ENCODE peak calls at places on chromosomes 3 and 15, in six cellular contexts. A is SK-N-SH, R is H1, X is HCT116, H is K562, L is HepG2. S is an unnamed sample.

GRCh38 chr3:188491276-188491687 is 337.3 kb downstream of the LPP start:
- DNase-seq in A (no peak), R (no peak), X (no peak), H (no peak), L (no peak), S (peak)

GRCh38 chr3:111902534-111902933 is 43.5 kb downstream of the PHLDB2 start:
- DNase-seq in A (no peak), R (no peak), X (no peak), H (no peak), L (no peak), S (no peak)

GRCh38 chr3:197302696-197303341 is 4.4 kb upstream of the DLG1 start:
- DNase-seq in A (no peak), R (no peak), X (no peak), H (no peak), L (peak), S (no peak)

GRCh38 chr3:112770026-112770626 is 76.5 kb downstream of the CD200R1L start:
- DNase-seq in A (no peak), R (peak), X (peak), H (peak), L (no peak), S (peak)

GRCh38 chr15:89071471-89071870 is 16.8 kb upstream of the ABHD2 start:
- DNase-seq in A (no peak), R (no peak), X (no peak), H (no peak), L (no peak), S (no peak)

GRCh38 chr15:70435872-70436271 is 327.5 kb downstream of the UACA start:
- DNase-seq in A (no peak), R (no peak), X (no peak), H (no peak), L (no peak), S (no peak)

GRCh38 chr15:39149636-39150035 is 431.2 kb upstream of the THBS1 start:
- DNase-seq in A (no peak), R (no peak), X (no peak), H (no peak), L (no peak), S (no peak)

GRCh38 chr3:115323380-115323779 is 176.3 kb upstream of the ZBTB20 start:
- DNase-seq in A (no peak), R (no peak), X (no peak), H (no peak), L (no peak), S (no peak)

GRCh38 chr3:179038216-179038898 is 33.3 kb downstream of the ZMAT3 start:
- DNase-seq in A (no peak), R (no peak), X (no peak), H (no peak), L (no peak), S (no peak)

GRCh38 chr15:44443515-44443914 is 16.1 kb downstream of the CTDSPL2 start:
- DNase-seq in A (no peak), R (no peak), X (no peak), H (no peak), L (no peak), S (no peak)

GRCh38 chr3:66428733-66429132 is 72.1 kb downstream of the LRIG1 start:
- DNase-seq in A (peak), R (no peak), X (no peak), H (no peak), L (no peak), S (peak)

GRCh38 chr3:136075218-136075808 is 109.8 kb downstream of the PPP2R3A start:
- DNase-seq in A (peak), R (no peak), X (peak), H (peak), L (peak), S (peak)

GRCh38 chr3:56137406-56137805 is 330.9 kb downstream of the ERC2 start:
- DNase-seq in A (no peak), R (no peak), X (no peak), H (no peak), L (no peak), S (peak)

GRCh38 chr3:153623834-153624233 is 461.8 kb downstream of the RAP2B start:
- DNase-seq in A (no peak), R (no peak), X (no peak), H (no peak), L (no peak), S (no peak)

GRCh38 chr15:64249842-64250575 is 87.2 kb upstream of the PPIB start:
- DNase-seq in A (no peak), R (no peak), X (no peak), H (no peak), L (no peak), S (peak)
- TF ChIP-seq MAX in A (no peak), R (no peak), X (no peak), H (no peak), L (no peak), S (no peak)

GRCh38 chr3:39497753-39498152 is 30.3 kb downstream of the MOBP start:
- DNase-seq in A (no peak), R (no peak), X (no peak), H (no peak), L (no peak), S (no peak)
- TF ChIP-seq POLR2AphosphoS5 in A (no peak), R (no peak), X (no peak), H (no peak), L (no peak), S (no peak)

GRCh38 chr3:132657869-132658747 is 1.5 kb downstream of the ACAD11 start:
- DNase-seq in A (no peak), R (no peak), X (no peak), H (no peak), L (peak), S (no peak)
- H3K4me3 ChIP-seq in A (peak), R (no peak), X (no peak), H (no peak), L (peak), S (no peak)

DNA sequence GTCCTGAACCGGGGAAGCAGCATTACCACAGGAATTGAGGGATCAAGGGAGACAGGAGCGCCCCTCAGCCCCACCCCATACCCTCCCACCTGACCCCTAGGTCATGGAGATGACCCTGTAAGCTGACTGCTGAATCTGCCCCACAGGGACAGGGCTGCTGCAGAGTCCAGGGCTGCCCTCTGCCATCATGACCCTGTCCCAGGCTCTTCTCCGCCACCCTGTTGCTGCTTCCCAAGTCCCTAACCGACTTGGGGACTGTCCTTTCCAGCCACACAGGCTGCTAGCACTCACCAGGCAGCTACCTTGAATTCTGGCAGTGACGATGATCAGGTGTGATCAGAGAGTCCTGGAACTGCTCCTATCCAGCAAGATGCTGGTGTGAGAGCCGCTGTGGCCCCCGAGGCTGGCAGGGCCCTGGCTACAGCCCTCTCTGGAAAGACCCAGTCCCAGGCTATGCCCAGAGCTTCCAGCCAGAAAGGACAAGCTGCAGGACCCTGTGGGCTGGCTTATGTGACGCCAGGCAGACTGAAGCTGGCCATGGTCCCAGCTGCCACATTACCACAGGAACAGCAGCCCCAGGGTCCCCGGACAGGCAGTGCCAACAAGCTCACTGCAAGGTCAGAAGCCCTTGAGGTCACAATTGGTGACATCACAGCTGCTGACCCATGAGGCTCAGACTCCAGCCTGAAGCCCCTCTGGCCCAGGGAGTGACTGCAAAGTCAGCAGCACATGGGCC is at the start of gene C3orf22:
- DNase-seq in A (peak), R (no peak), X (no peak), H (no peak), L (no peak), S (no peak)
- TF ChIP-seq MAX in A (no peak), R (no peak), X (no peak), H (no peak), L (no peak), S (no peak)

GRCh38 chr3:108907194-108907593 is 46.5 kb downstream of the GUCA1C start:
- DNase-seq in A (no peak), R (no peak), X (no peak), H (no peak), L (no peak), S (no peak)
- TF ChIP-seq POLR2AphosphoS5 in A (no peak), R (no peak), X (no peak), H (no peak), L (no peak), S (no peak)

GRCh38 chr3:177345973-177346503 is 148.8 kb upstream of the TBL1XR1 start:
- DNase-seq in A (no peak), R (no peak), X (no peak), H (no peak), L (no peak), S (no peak)
- H3K4me3 ChIP-seq in A (no peak), R (peak), X (no peak), H (no peak), L (no peak), S (no peak)

S was measured in endothelial cell of umbilical vein.